ENCODE peak calls at places on chromosomes 16 and 17, in six cellular contexts. One of them, this sample, is unnamed.

GRCh38 chr16:72972878-72973571 is 74.9 kb downstream of the ZFHX3 start:
- DNase-seq in tibial nerve: no peak
- DNase-seq in IMR-90: no peak
- DNase-seq in HCT116: no peak
- DNase-seq in suprapubic skin: no peak
- DNase-seq in body of pancreas: no peak
- DNase-seq in this sample: no peak

GRCh38 chr16:57648590-57649442 is 19.3 kb upstream of the ADGRG3 start:
- DNase-seq in HCT116: peak; percentile 61
- DNase-seq in IMR-90: peak; percentile 62
- DNase-seq in tibial nerve: peak; percentile 50
- DNase-seq in body of pancreas: peak; percentile 78
- DNase-seq in suprapubic skin: peak; percentile 87
- DNase-seq in this sample: peak; percentile 87

GRCh38 chr17:4536259-4536741 is 18.9 kb downstream of the MYBBP1A start:
- DNase-seq in IMR-90: no peak
- DNase-seq in HCT116: no peak
- DNase-seq in tibial nerve: no peak
- DNase-seq in body of pancreas: peak; percentile 14
- DNase-seq in suprapubic skin: no peak
- DNase-seq in this sample: no peak

GRCh38 chr17:61635913-61636432 is 45.0 kb upstream of the NACA2 start:
- DNase-seq in HCT116: peak; percentile 65
- DNase-seq in tibial nerve: no peak
- DNase-seq in body of pancreas: peak; percentile 27
- DNase-seq in suprapubic skin: no peak
- DNase-seq in IMR-90: peak; percentile 66
- DNase-seq in this sample: no peak

GRCh38 chr16:22857296-22857695 is 43.3 kb downstream of the HS3ST2 start:
- DNase-seq in body of pancreas: no peak
- DNase-seq in tibial nerve: no peak
- DNase-seq in IMR-90: no peak
- DNase-seq in HCT116: no peak
- DNase-seq in suprapubic skin: no peak
- DNase-seq in this sample: no peak

GRCh38 chr17:75412455-75413317 is 7.2 kb upstream of the GRB2 start:
- DNase-seq in IMR-90: peak; percentile 62
- DNase-seq in HCT116: peak; percentile 75
- DNase-seq in suprapubic skin: no peak
- DNase-seq in tibial nerve: peak; percentile 55
- DNase-seq in body of pancreas: peak; percentile 60
- DNase-seq in this sample: peak; percentile 78

GRCh38 chr16:49455181-49455990 is 81.8 kb downstream of the C16orf78 start:
- DNase-seq in HCT116: no peak
- DNase-seq in body of pancreas: no peak
- DNase-seq in IMR-90: no peak
- DNase-seq in tibial nerve: no peak
- DNase-seq in suprapubic skin: peak; percentile 30
- DNase-seq in this sample: peak; percentile 31

GRCh38 chr16:53822936-53823529 is 119.1 kb downstream of the FTO start:
- DNase-seq in tibial nerve: no peak
- DNase-seq in HCT116: no peak
- DNase-seq in body of pancreas: no peak
- DNase-seq in suprapubic skin: no peak
- DNase-seq in IMR-90: no peak
- DNase-seq in this sample: no peak

GRCh38 chr17:4584125-4584834 is at the start of gene SMTNL2:
- DNase-seq in IMR-90: no peak
- DNase-seq in suprapubic skin: no peak
- DNase-seq in body of pancreas: no peak
- DNase-seq in tibial nerve: no peak
- DNase-seq in HCT116: no peak
- DNase-seq in this sample: no peak

DNA sequence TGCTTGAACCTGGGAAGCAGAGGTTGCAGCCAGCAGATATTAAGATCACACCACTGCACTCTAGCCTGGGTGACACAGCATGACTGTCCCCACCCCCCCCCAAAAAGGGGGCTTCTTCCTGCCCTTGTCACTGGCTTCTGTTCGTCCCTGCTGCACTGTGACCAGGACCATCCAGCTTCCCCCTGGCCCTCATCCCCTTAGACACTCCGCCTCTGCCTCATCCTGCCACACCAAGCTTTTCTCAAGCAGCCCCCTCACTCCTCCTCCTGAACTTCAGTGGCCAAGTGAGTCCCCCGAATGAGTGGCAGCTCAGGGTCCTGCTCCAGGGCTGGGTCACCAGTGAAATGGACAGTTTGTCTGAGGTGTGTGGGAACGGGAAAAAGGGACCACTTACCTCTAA is 177.3 kb downstream of the CPPED1 start:
- DNase-seq in suprapubic skin: no peak
- DNase-seq in tibial nerve: no peak
- DNase-seq in IMR-90: no peak
- DNase-seq in HCT116: no peak
- DNase-seq in body of pancreas: no peak
- DNase-seq in this sample: no peak
- TF ChIP-seq POLR2A in suprapubic skin: no peak
- TF ChIP-seq POLR2A in tibial nerve: no peak
- TF ChIP-seq POLR2A in IMR-90: no peak
- TF ChIP-seq POLR2A in HCT116: no peak
- TF ChIP-seq POLR2A in body of pancreas: no peak
- TF ChIP-seq POLR2A in this sample: no peak

GRCh38 chr16:83011101-83011720 is 384.4 kb downstream of the CDH13 start:
- DNase-seq in IMR-90: no peak
- DNase-seq in HCT116: no peak
- DNase-seq in suprapubic skin: no peak
- DNase-seq in body of pancreas: no peak
- DNase-seq in tibial nerve: no peak
- DNase-seq in this sample: no peak

GRCh38 chr16:83002351-83003334 is 375.9 kb downstream of the CDH13 start:
- DNase-seq in IMR-90: peak; percentile 54
- DNase-seq in body of pancreas: no peak
- DNase-seq in suprapubic skin: no peak
- DNase-seq in tibial nerve: no peak
- DNase-seq in HCT116: no peak
- DNase-seq in this sample: no peak

GRCh38 chr16:83004868-83005652 is 378.3 kb downstream of the CDH13 start:
- DNase-seq in IMR-90: no peak
- DNase-seq in suprapubic skin: no peak
- DNase-seq in body of pancreas: no peak
- DNase-seq in tibial nerve: no peak
- DNase-seq in HCT116: no peak
- DNase-seq in this sample: no peak

GRCh38 chr16:82999711-83000110 is 372.9 kb downstream of the CDH13 start:
- DNase-seq in tibial nerve: no peak
- DNase-seq in IMR-90: no peak
- DNase-seq in suprapubic skin: no peak
- DNase-seq in body of pancreas: no peak
- DNase-seq in HCT116: no peak
- DNase-seq in this sample: no peak

GRCh38 chr16:83005653-83006160 is 378.9 kb downstream of the CDH13 start:
- DNase-seq in HCT116: no peak
- DNase-seq in suprapubic skin: no peak
- DNase-seq in IMR-90: peak; percentile 47
- DNase-seq in tibial nerve: no peak
- DNase-seq in body of pancreas: no peak
- DNase-seq in this sample: no peak
- H3K9me3 ChIP-seq in HCT116: peaks cover 25% of the 10 kb centered on the region
- H3K9me3 ChIP-seq in suprapubic skin: no peaks in the 10 kb centered on the region
- H3K9me3 ChIP-seq in IMR-90: no peaks in the 10 kb centered on the region
- H3K9me3 ChIP-seq in tibial nerve: no peaks in the 10 kb centered on the region
- H3K9me3 ChIP-seq in body of pancreas: no peaks in the 10 kb centered on the region
- H3K9me3 ChIP-seq in this sample: no peaks in the 10 kb centered on the region

GRCh38 chr17:12094336-12094735 is 73.7 kb downstream of the MAP2K4 start:
- DNase-seq in IMR-90: no peak
- DNase-seq in tibial nerve: no peak
- DNase-seq in body of pancreas: no peak
- DNase-seq in HCT116: no peak
- DNase-seq in suprapubic skin: no peak
- DNase-seq in this sample: no peak
- TF ChIP-seq POLR2A in IMR-90: no peak
- TF ChIP-seq POLR2A in tibial nerve: no peak
- TF ChIP-seq POLR2A in body of pancreas: no peak
- TF ChIP-seq POLR2A in HCT116: no peak
- TF ChIP-seq POLR2A in suprapubic skin: no peak
- TF ChIP-seq POLR2A in this sample: no peak

GRCh38 chr17:46759141-46759540 is 59.4 kb downstream of the WNT3 start:
- DNase-seq in HCT116: no peak
- DNase-seq in tibial nerve: no peak
- DNase-seq in IMR-90: no peak
- DNase-seq in body of pancreas: no peak
- DNase-seq in suprapubic skin: no peak
- DNase-seq in this sample: no peak
- H3K9me3 ChIP-seq in HCT116: no peaks in the 10 kb centered on the region
- H3K9me3 ChIP-seq in tibial nerve: no peaks in the 10 kb centered on the region
- H3K9me3 ChIP-seq in IMR-90: no peaks in the 10 kb centered on the region
- H3K9me3 ChIP-seq in body of pancreas: no peaks in the 10 kb centered on the region
- H3K9me3 ChIP-seq in suprapubic skin: no peaks in the 10 kb centered on the region
- H3K9me3 ChIP-seq in this sample: no peaks in the 10 kb centered on the region

GRCh38 chr17:8376302-8377067 is at the start of gene KRABD2:
- DNase-seq in suprapubic skin: peak; percentile 94
- DNase-seq in tibial nerve: peak; percentile 65
- DNase-seq in body of pancreas: peak; percentile 97
- DNase-seq in IMR-90: peak; percentile 79
- DNase-seq in HCT116: peak; percentile 76
- DNase-seq in this sample: peak; percentile 95
- TF ChIP-seq POLR2A in suprapubic skin: no peak
- TF ChIP-seq POLR2A in tibial nerve: no peak
- TF ChIP-seq POLR2A in body of pancreas: peak; percentile 52
- TF ChIP-seq POLR2A in IMR-90: peak; percentile 69
- TF ChIP-seq POLR2A in HCT116: peak; percentile 50
- TF ChIP-seq POLR2A in this sample: peak; percentile 63

GRCh38 chr17:27083408-27084185 is 210.3 kb upstream of the WSB1 start:
- DNase-seq in IMR-90: no peak
- DNase-seq in body of pancreas: no peak
- DNase-seq in suprapubic skin: no peak
- DNase-seq in tibial nerve: no peak
- DNase-seq in HCT116: no peak
- DNase-seq in this sample: no peak

GRCh38 chr17:27082775-27083154 is 211.1 kb upstream of the WSB1 start:
- DNase-seq in tibial nerve: no peak
- DNase-seq in HCT116: no peak
- DNase-seq in body of pancreas: no peak
- DNase-seq in IMR-90: no peak
- DNase-seq in suprapubic skin: no peak
- DNase-seq in this sample: no peak

GRCh38 chr17:27082023-27082774 is 211.7 kb upstream of the WSB1 start:
- DNase-seq in IMR-90: no peak
- DNase-seq in HCT116: no peak
- DNase-seq in suprapubic skin: no peak
- DNase-seq in tibial nerve: no peak
- DNase-seq in body of pancreas: no peak
- DNase-seq in this sample: no peak

GRCh38 chr17:27079660-27080059 is 214.3 kb upstream of the WSB1 start:
- DNase-seq in body of pancreas: no peak
- DNase-seq in IMR-90: no peak
- DNase-seq in tibial nerve: no peak
- DNase-seq in HCT116: no peak
- DNase-seq in suprapubic skin: no peak
- DNase-seq in this sample: no peak

GRCh38 chr17:27081002-27081638 is 212.8 kb upstream of the WSB1 start:
- DNase-seq in tibial nerve: no peak
- DNase-seq in HCT116: no peak
- DNase-seq in body of pancreas: no peak
- DNase-seq in suprapubic skin: no peak
- DNase-seq in IMR-90: no peak
- DNase-seq in this sample: no peak
- H3K9me3 ChIP-seq in tibial nerve: no peaks in the 10 kb centered on the region
- H3K9me3 ChIP-seq in HCT116: no peaks in the 10 kb centered on the region
- H3K9me3 ChIP-seq in body of pancreas: no peaks in the 10 kb centered on the region
- H3K9me3 ChIP-seq in suprapubic skin: no peaks in the 10 kb centered on the region
- H3K9me3 ChIP-seq in IMR-90: peaks cover 9% of the 10 kb centered on the region
- H3K9me3 ChIP-seq in this sample: no peaks in the 10 kb centered on the region

DNA sequence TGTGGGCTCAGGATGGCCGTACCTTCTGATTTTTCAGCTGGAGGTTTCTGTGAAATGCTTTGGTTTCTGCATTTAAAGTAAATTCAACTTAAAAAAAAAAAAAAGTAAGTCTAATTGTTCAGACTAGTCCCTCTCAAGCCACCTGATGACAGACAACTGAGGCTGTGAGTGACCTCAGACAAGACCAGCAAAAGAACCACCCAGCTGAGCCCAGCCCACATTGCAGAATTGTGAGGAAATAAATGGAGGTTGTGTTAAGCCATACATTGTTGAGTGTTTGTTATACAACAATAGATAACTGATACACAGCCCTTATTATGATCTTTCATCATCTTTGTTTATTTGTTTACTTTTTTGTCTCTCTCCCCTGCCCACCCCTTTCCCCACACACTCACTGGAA is 44.7 kb upstream of the CMIP start:
- DNase-seq in tibial nerve: no peak
- DNase-seq in suprapubic skin: no peak
- DNase-seq in IMR-90: no peak
- DNase-seq in HCT116: no peak
- DNase-seq in body of pancreas: no peak
- DNase-seq in this sample: peak; percentile 9
- TF ChIP-seq POLR2A in tibial nerve: no peak
- TF ChIP-seq POLR2A in suprapubic skin: no peak
- TF ChIP-seq POLR2A in IMR-90: no peak
- TF ChIP-seq POLR2A in HCT116: no peak
- TF ChIP-seq POLR2A in body of pancreas: no peak
- TF ChIP-seq POLR2A in this sample: no peak

This sample was measured in Peyer's patch.